ENCODE peak calls at places on chromosomes 7 and 10, in six cellular contexts. H is AG04450, N is stomach, V is aorta, P is left ventricle myocardium inferior, E is right cardiac atrium. Q is an unnamed sample. For H3K9me3, the result is how much of the 10 kb centered on the place peaks cover.

GRCh38 chr7:151157645-151158329 is 9.7 kb downstream of the GBX1 start:
- DNase-seq in H (no peak), P (no peak), N (no peak), E (no peak), V (no peak), Q (no peak)

GRCh38 chr7:41544241-41544640 is 158.6 kb downstream of the INHBA start:
- DNase-seq in H (no peak), E (no peak), P (no peak), V (no peak), N (no peak), Q (no peak)

GRCh38 chr10:16436367-16436757 is 448 bp upstream of the PTER start:
- DNase-seq in P (no peak), V (no peak), H (no peak), N (no peak), E (no peak), Q (no peak)

GRCh38 chr7:26789481-26790175 is 74.8 kb downstream of the SKAP2 start:
- DNase-seq in V (no peak), E (no peak), N (no peak), H (no peak), P (no peak), Q (no peak)

GRCh38 chr10:129096340-129096984 is 370.6 kb upstream of the MGMT start:
- DNase-seq in E (peak), N (no peak), P (peak), V (no peak), H (peak), Q (peak)

GRCh38 chr7:118153551-118154177 is 30.3 kb upstream of the LSM8 start:
- DNase-seq in P (no peak), H (no peak), V (no peak), N (no peak), E (no peak), Q (peak)

GRCh38 chr7:99229234-99229633 is 21.3 kb upstream of the KPNA7 start:
- DNase-seq in H (no peak), E (no peak), N (no peak), P (no peak), V (no peak), Q (no peak)

GRCh38 chr7:35519971-35520809 is 174.7 kb downstream of the HERPUD2 start:
- DNase-seq in N (peak), P (peak), H (peak), V (no peak), E (peak), Q (peak)

GRCh38 chr10:48496831-48497792 is 107.8 kb downstream of the ARHGAP22 start:
- DNase-seq in N (peak), H (peak), E (no peak), V (no peak), P (no peak), Q (peak)

GRCh38 chr7:96826089-96826488 is 116.4 kb upstream of the SEM1 start:
- DNase-seq in N (no peak), H (no peak), V (no peak), P (no peak), E (no peak), Q (peak)

GRCh38 chr7:129494041-129494440 is 8.3 kb upstream of the SMKR1 start:
- DNase-seq in V (no peak), E (no peak), H (peak), P (no peak), N (no peak), Q (no peak)

GRCh38 chr10:29980084-29980483 is 79.3 kb downstream of the JCAD start:
- DNase-seq in V (no peak), H (no peak), N (peak), E (peak), P (peak), Q (peak)

GRCh38 chr7:95628831-95629439 is 32.6 kb upstream of the PDK4 start:
- DNase-seq in E (no peak), N (no peak), V (no peak), P (no peak), H (no peak), Q (no peak)

GRCh38 chr7:74526780-74527179 is 73.1 kb downstream of the GTF2IRD1 start:
- DNase-seq in E (no peak), H (no peak), P (no peak), N (no peak), V (no peak), Q (no peak)

GRCh38 chr10:44388641-44389040 is 3.7 kb upstream of the CXCL12 start:
- DNase-seq in N (no peak), H (no peak), V (peak), P (no peak), E (no peak), Q (no peak)

GRCh38 chr10:70198696-70199466 is 28.6 kb upstream of the SAR1A start:
- DNase-seq in V (no peak), N (no peak), E (no peak), H (no peak), P (no peak), Q (no peak)

GRCh38 chr7:100590077-100590737 is 4.1 kb downstream of the FBXO24 start:
- DNase-seq in V (no peak), N (no peak), H (no peak), P (no peak), E (peak), Q (no peak)

DNA sequence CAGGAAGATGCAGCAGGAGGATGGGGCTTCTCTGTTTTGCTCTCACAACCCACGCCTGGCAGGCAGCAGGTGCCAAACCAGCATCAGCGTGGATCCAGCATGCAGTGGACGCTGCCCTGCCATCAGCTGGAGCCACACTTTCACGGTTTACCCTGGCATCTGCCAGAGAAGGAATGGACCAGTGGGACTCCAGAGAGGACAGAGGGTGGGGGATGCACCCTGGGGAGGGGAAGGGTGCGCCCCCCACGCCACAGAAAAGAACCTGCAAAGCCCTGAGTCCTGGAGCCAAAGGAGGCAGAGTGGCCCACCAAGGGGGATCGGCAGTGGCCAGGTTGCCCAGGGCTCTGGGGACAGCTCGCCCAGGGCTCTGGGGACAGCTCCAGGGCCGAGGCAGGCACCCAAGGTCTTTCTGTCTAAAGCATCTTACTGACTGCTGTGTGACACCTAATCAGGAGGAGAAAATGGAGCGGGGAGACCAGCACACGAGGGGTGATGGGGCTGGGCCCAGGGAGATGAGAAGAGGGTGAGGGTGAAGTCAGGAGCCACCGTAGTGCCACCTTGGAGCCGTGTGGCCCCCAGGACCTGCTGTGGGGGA is 225.1 kb downstream of the DNAJB6 start:
- DNase-seq in E (peak), V (peak), H (no peak), P (no peak), N (no peak), Q (no peak)
- H3K9me3 ChIP-seq in E (under half), V (under half), H (half or more), P (under half), N (under half), Q (under half)

GRCh38 chr7:158300427-158300826 is 287.2 kb downstream of the PTPRN2 start:
- DNase-seq in H (no peak), P (no peak), E (no peak), V (no peak), N (peak), Q (no peak)

GRCh38 chr7:158292948-158293347 is 294.7 kb downstream of the PTPRN2 start:
- DNase-seq in V (peak), H (no peak), P (no peak), E (no peak), N (peak), Q (no peak)

GRCh38 chr7:158295966-158296797 is 291.4 kb downstream of the PTPRN2 start:
- DNase-seq in E (no peak), N (peak), V (no peak), H (no peak), P (no peak), Q (no peak)

GRCh38 chr7:158299607-158300006 is 288.0 kb downstream of the PTPRN2 start:
- DNase-seq in H (no peak), V (no peak), P (no peak), N (no peak), E (no peak), Q (peak)

GRCh38 chr7:158296798-158297104 is 290.9 kb downstream of the PTPRN2 start:
- DNase-seq in H (no peak), E (no peak), N (peak), P (no peak), V (no peak), Q (no peak)
- H3K9me3 ChIP-seq in H (half or more), E (under half), N (under half), P (under half), V (under half), Q (under half)

GRCh38 chr7:15284406-15284805 is 277.4 kb downstream of the AGMO start:
- DNase-seq in H (no peak), N (no peak), V (no peak), E (no peak), P (no peak), Q (no peak)
- H3K9me3 ChIP-seq in H (under half), N (under half), V (under half), E (under half), P (under half), Q (under half)

DNA sequence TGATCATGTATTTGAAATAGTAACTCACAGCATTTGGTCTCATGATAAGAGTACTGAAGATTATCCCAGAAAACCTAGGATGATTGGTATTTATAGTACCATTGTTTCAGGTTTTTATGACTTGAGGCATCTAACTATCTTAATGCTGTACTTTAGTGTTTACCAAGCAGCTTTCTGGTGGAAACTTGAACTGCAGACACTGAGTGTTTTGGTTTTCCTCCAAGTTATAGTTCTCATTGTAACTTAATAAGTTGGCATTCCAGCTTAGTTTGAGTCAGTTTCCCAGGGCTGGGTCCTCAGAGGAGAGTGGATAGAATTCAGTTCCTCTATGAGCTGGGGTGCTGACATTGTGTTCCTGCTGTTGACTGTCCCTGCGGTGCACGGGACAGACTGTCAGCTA is 50.4 kb downstream of the SEC23IP start:
- DNase-seq in E (no peak), V (no peak), N (no peak), H (no peak), P (no peak), Q (no peak)
- H3K9me3 ChIP-seq in E (under half), V (under half), N (under half), H (under half), P (under half), Q (under half)

Q was measured in adrenal gland.